ENCODE peak calls at places on chromosomes 12 and 14, in four cellular contexts. W is K562, A is GM12878, E is H1. U is an unnamed sample.

GRCh38 chr14:91317381-91318313 is 73.1 kb upstream of the GPR68 start:
- DNase-seq in W (no peak), A (no peak), E (no peak), U (no peak)

GRCh38 chr14:56814468-56815074 is 4.3 kb upstream of the OTX2 start:
- DNase-seq in W (no peak), A (no peak), E (no peak), U (no peak)

GRCh38 chr14:21300892-21301291 is 21.0 kb downstream of the RPGRIP1 start:
- DNase-seq in W (no peak), A (no peak), E (peak; percentile 19), U (peak; percentile 41)

GRCh38 chr14:59166258-59166657 is 22.2 kb upstream of the DAAM1 start:
- DNase-seq in W (no peak), A (no peak), E (no peak), U (no peak)

GRCh38 chr14:37901978-37902377 is 305.7 kb upstream of the SSTR1 start:
- DNase-seq in W (no peak), A (no peak), E (no peak), U (no peak)

GRCh38 chr12:78885466-78885865 is 20.9 kb downstream of the SYT1 start:
- DNase-seq in W (no peak), A (no peak), E (no peak), U (no peak)

GRCh38 chr14:100608586-100609330 is 21.5 kb upstream of the BEGAIN start:
- DNase-seq in W (no peak), A (no peak), E (no peak), U (no peak)

GRCh38 chr12:38158428-38159091 is 158.0 kb upstream of the ALG10B start:
- DNase-seq in W (no peak), A (no peak), E (no peak), U (no peak)

GRCh38 chr14:100786131-100786530 is 39.8 kb upstream of the MEG3 start:
- DNase-seq in W (no peak), A (no peak), E (no peak), U (no peak)

GRCh38 chr12:130448044-130448821 is 110.5 kb downstream of the PIWIL1 start:
- DNase-seq in W (peak; percentile 30), A (no peak), E (no peak), U (no peak)

GRCh38 chr12:40989785-40990184 is 198.3 kb upstream of the PDZRN4 start:
- DNase-seq in W (no peak), A (no peak), E (no peak), U (no peak)

GRCh38 chr12:120761581-120761980 is 36.0 kb downstream of the ACADS start:
- DNase-seq in W (no peak), A (no peak), E (no peak), U (no peak)

GRCh38 chr14:73634333-73634833 is 10.4 kb upstream of the DNAL1 start:
- DNase-seq in W (no peak), A (no peak), E (peak; percentile 66), U (peak; percentile 22)

GRCh38 chr14:23454445-23454856 is 15.1 kb upstream of the NGDN start:
- DNase-seq in W (peak; percentile 88), A (no peak), E (no peak), U (no peak)

GRCh38 chr12:87155616-87156015 is 873.6 kb downstream of the C12orf50 start:
- DNase-seq in W (no peak), A (no peak), E (no peak), U (no peak)
- TF ChIP-seq POLR2A in W (no peak), A (no peak), E (no peak), U (no peak)

GRCh38 chr14:75861161-75861621 is 120.6 kb downstream of the TGFB3 start:
- DNase-seq in W (peak; percentile 39), A (no peak), E (no peak), U (no peak)

GRCh38 chr14:75859746-75860145 is 122.0 kb downstream of the TGFB3 start:
- DNase-seq in W (no peak), A (no peak), E (no peak), U (no peak)

GRCh38 chr14:75860561-75861160 is 121.1 kb downstream of the TGFB3 start:
- DNase-seq in W (peak; percentile 57), A (no peak), E (no peak), U (no peak)

GRCh38 chr14:75866981-75867380 is 114.8 kb downstream of the TGFB3 start:
- DNase-seq in W (no peak), A (no peak), E (no peak), U (no peak)

DNA sequence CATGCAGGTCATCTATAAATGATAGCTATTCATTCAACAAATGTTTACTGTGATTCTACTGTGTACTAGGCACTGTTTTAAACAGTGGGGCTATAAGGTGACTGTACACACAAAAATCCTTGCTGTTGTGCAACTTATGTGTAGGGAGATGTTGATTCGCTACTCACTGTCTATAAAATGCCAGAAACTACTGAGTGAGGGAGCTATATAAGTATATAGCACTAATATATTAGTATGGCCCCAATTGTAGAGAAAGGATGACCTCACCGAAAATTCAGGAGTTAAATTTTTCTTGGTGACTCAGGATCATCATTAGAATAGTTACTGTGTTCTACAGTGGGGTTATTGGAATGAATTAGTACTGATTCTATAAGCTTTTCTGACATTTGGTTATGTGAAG is 117.4 kb downstream of the TGFB3 start:
- DNase-seq in W (no peak), A (no peak), E (no peak), U (no peak)
- TF ChIP-seq TAF1 in W (no peak), A (no peak), E (no peak), U (no peak)

GRCh38 chr12:123471374-123472068 is 13.6 kb downstream of the SNRNP35 start:
- DNase-seq in W (no peak), A (no peak), E (no peak), U (no peak)

GRCh38 chr12:123474493-123475255 is 16.7 kb downstream of the SNRNP35 start:
- DNase-seq in W (no peak), A (no peak), E (no peak), U (no peak)

GRCh38 chr12:123475256-123475703 is 17.3 kb downstream of the SNRNP35 start:
- DNase-seq in W (no peak), A (no peak), E (no peak), U (no peak)

GRCh38 chr12:123469978-123470377 is 12.0 kb downstream of the SNRNP35 start:
- DNase-seq in W (no peak), A (no peak), E (no peak), U (no peak)

GRCh38 chr12:123472438-123472849 is 14.5 kb downstream of the SNRNP35 start:
- DNase-seq in W (no peak), A (no peak), E (no peak), U (no peak)
- TF ChIP-seq POLR2AphosphoS5 in W (no peak), A (no peak), E (no peak), U (no peak)

GRCh38 chr12:6233121-6233971 is 33.1 kb downstream of the CD9 start:
- DNase-seq in W (no peak), A (no peak), E (no peak), U (no peak)
- TF ChIP-seq POLR2A in W (no peak), A (no peak), E (no peak), U (no peak)

GRCh38 chr14:77303417-77304156 is 17.1 kb downstream of the POMT2 start:
- DNase-seq in W (peak; percentile 44), A (no peak), E (no peak), U (no peak)
- TF ChIP-seq TAF1 in W (no peak), A (no peak), E (no peak), U (no peak)

DNA sequence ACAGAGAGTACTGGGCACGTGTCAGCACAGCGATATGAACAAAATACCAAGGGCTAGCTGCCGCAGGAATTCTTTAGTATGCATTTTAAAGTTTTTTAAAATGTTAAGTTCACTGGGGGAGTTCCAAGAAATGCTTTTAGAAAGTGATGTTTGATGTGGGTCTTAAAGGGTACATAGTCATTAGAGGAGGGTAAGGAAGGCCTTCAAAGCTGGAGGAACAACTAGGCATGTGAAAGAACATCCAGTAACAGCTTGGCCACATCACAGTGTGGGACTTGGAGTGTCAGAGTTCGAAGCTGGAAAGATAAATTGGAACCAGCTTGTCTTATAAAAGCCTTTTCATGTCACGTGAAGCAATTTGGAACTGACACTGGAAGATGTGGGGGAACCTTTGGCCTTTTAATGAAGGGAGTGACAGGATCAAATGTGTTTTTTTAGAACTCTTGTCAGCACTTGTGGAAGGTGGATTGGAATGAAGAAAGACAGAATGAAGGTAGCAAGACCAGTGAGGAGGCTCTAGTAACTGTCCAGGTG is 57.7 kb downstream of the WDR20 start:
- DNase-seq in W (no peak), A (no peak), E (no peak), U (no peak)
- TF ChIP-seq POLR2AphosphoS5 in W (no peak), A (no peak), E (no peak), U (no peak)

DNA sequence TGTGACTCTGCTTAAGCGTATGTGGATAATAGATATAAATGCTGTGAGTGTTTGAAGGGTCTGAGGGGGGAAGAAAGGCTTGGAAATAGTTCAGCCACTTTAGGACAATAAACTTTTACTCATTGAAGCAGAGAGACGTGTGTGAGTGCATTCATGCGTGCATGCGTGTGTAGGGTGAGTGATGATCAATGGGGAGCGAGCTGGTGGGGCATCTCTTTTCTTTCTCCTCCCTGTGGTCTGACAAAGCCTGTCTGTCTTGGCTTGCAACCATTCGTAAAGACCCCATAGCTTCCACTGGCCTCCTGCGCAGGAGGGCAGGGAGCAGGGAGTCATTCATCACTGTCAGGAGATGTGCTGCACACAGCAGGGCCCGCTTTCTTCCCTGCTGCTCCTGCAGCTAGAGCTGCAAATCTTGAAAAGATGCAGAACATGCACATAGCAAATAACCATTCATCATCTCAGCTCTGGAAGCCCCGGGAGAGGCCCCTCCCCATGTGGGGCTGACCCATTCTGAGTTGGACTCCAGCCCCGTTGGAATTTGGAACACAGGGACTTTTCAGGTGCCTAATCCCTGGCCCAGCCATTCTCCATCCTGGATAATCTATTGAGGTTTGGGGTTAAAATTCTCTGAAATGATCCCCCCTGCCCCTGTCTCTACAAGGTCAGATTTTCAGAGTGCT is 223.2 kb downstream of the PPM1H start:
- DNase-seq in W (no peak), A (no peak), E (no peak), U (no peak)
- TF ChIP-seq POLR2A in W (no peak), A (no peak), E (no peak), U (no peak)

U was measured in GM12891.